ENCODE peak calls at places on chromosomes 2 and 18, in eight cellular contexts. R is breast epithelium, Q is AG10803, J is ascending aorta, B is BJ, D is AG04450, I is WTC11, G is lower leg skin. N is an unnamed sample.

GRCh38 chr2:146388757-146389156 is 1456.1 kb upstream of the ACVR2A start:
- DNase-seq in R (no peak), Q (no peak), J (no peak), B (no peak), D (no peak), I (no peak), G (no peak), N (no peak)

GRCh38 chr2:120320318-120320851 is 25.6 kb upstream of the INHBB start:
- DNase-seq in R (no peak), Q (peak; percentile 10), J (no peak), B (no peak), D (peak; percentile 18), I (no peak), G (no peak), N (no peak)

GRCh38 chr2:179569834-179570233 is 291.6 kb downstream of the ZNF385B start:
- DNase-seq in R (no peak), Q (peak; percentile 78), J (no peak), B (peak; percentile 39), D (peak; percentile 10), I (no peak), G (no peak), N (no peak)

GRCh38 chr2:188993264-188993663 is 19.1 kb downstream of the COL3A1 start:
- DNase-seq in R (no peak), Q (no peak), J (no peak), B (no peak), D (no peak), I (no peak), G (no peak), N (no peak)

GRCh38 chr2:46669996-46670793 is 190.8 kb downstream of the TMEM247 start:
- DNase-seq in R (no peak), Q (peak; percentile 83), J (no peak), B (peak; percentile 63), D (no peak), I (no peak), G (no peak), N (no peak)

GRCh38 chr2:39350658-39351057 is 86.4 kb downstream of the MAP4K3 start:
- DNase-seq in R (no peak), Q (no peak), J (no peak), B (no peak), D (no peak), I (no peak), G (no peak), N (no peak)

GRCh38 chr18:68104036-68104435 is 587.5 kb upstream of the DSEL start:
- DNase-seq in R (no peak), Q (peak; percentile 40), J (no peak), B (no peak), D (no peak), I (no peak), G (no peak), N (no peak)

GRCh38 chr2:31028415-31028814 is 109.8 kb downstream of the GALNT14 start:
- DNase-seq in R (no peak), Q (no peak), J (no peak), B (no peak), D (no peak), I (no peak), G (no peak), N (no peak)

GRCh38 chr2:234730066-234730640 is 221.7 kb upstream of the SH3BP4 start:
- DNase-seq in R (no peak), Q (no peak), J (no peak), B (no peak), D (no peak), I (peak; percentile 21), G (peak; percentile 63), N (no peak)

GRCh38 chr2:176174850-176175728 is 13.4 kb upstream of the HOXD1 start:
- DNase-seq in R (no peak), Q (no peak), J (no peak), B (no peak), D (no peak), I (peak; percentile 75), G (peak; percentile 80), N (peak; percentile 66)

GRCh38 chr2:15561574-15562344 is 625 bp upstream of the NBAS start:
- DNase-seq in R (no peak), Q (peak; percentile 34), J (no peak), B (no peak), D (no peak), I (no peak), G (no peak), N (peak; percentile 57)

GRCh38 chr2:10846110-10846861 is 33.7 kb upstream of the PDIA6 start:
- DNase-seq in R (no peak), Q (no peak), J (no peak), B (no peak), D (no peak), I (no peak), G (no peak), N (no peak)

GRCh38 chr2:120939595-120940318 is 204.1 kb downstream of the GLI2 start:
- DNase-seq in R (no peak), Q (peak; percentile 81), J (no peak), B (peak; percentile 46), D (peak; percentile 71), I (no peak), G (no peak), N (no peak)

GRCh38 chr2:111145103-111145760 is 24.5 kb downstream of the BCL2L11 start:
- DNase-seq in R (no peak), Q (no peak), J (no peak), B (no peak), D (no peak), I (no peak), G (no peak), N (no peak)

GRCh38 chr2:71612581-71613520 is 159.5 kb downstream of the DYSF start:
- DNase-seq in R (peak; percentile 28), Q (no peak), J (no peak), B (no peak), D (no peak), I (peak; percentile 5), G (peak; percentile 75), N (no peak)

GRCh38 chr2:108106746-108107145 is 120.4 kb downstream of the SLC5A7 start:
- DNase-seq in R (no peak), Q (no peak), J (no peak), B (no peak), D (no peak), I (no peak), G (no peak), N (no peak)

GRCh38 chr2:220473611-220474010 is 846.2 kb downstream of the SLC4A3 start:
- DNase-seq in R (no peak), Q (peak; percentile 46), J (no peak), B (no peak), D (no peak), I (no peak), G (no peak), N (no peak)

GRCh38 chr2:29632018-29632417 is 289.4 kb downstream of the ALK start:
- DNase-seq in R (no peak), Q (peak; percentile 31), J (no peak), B (no peak), D (no peak), I (no peak), G (no peak), N (no peak)

GRCh38 chr2:67991456-67991855 is 71.3 kb downstream of the C1D start:
- DNase-seq in R (no peak), Q (peak; percentile 70), J (no peak), B (no peak), D (no peak), I (no peak), G (no peak), N (no peak)

GRCh38 chr18:28995319-28995718 is 818.4 kb upstream of the CDH2 start:
- DNase-seq in R (no peak), Q (peak; percentile 1), J (no peak), B (no peak), D (no peak), I (no peak), G (no peak), N (no peak)

GRCh38 chr2:64482765-64483504 is 29.0 kb downstream of the LGALSL start:
- DNase-seq in R (peak; percentile 65), Q (peak; percentile 27), J (no peak), B (no peak), D (no peak), I (no peak), G (no peak), N (no peak)

GRCh38 chr2:234145511-234145910 is 95.0 kb downstream of the SPP2 start:
- DNase-seq in R (no peak), Q (peak; percentile 60), J (no peak), B (no peak), D (no peak), I (no peak), G (no peak), N (no peak)

GRCh38 chr2:240896871-240897692 is 1.1 kb upstream of the MAB21L4 start:
- DNase-seq in R (no peak), Q (no peak), J (no peak), B (no peak), D (no peak), I (no peak), G (no peak), N (no peak)
- TF ChIP-seq CTCF in R (no peak), Q (no peak), J (no peak), B (no peak), D (no peak), I (no peak), G (no peak), N (no peak)

GRCh38 chr18:53375641-53376040 is 848.8 kb downstream of the MBD2 start:
- DNase-seq in R (no peak), Q (no peak), J (no peak), B (no peak), D (no peak), I (no peak), G (no peak), N (no peak)

GRCh38 chr18:53382870-53383269 is 841.6 kb downstream of the MBD2 start:
- DNase-seq in R (no peak), Q (no peak), J (no peak), B (no peak), D (no peak), I (no peak), G (no peak), N (no peak)

GRCh38 chr18:53385889-53386288 is 838.6 kb downstream of the MBD2 start:
- DNase-seq in R (no peak), Q (no peak), J (no peak), B (no peak), D (no peak), I (no peak), G (no peak), N (no peak)

GRCh38 chr18:53380063-53380639 is 844.3 kb downstream of the MBD2 start:
- DNase-seq in R (no peak), Q (peak; percentile 36), J (no peak), B (no peak), D (no peak), I (no peak), G (no peak), N (no peak)
- TF ChIP-seq CTCF in R (no peak), Q (peak; percentile 51), J (peak; percentile 23), B (peak; percentile 53), D (no peak), I (peak; percentile 33), G (no peak), N (peak; percentile 45)

GRCh38 chr18:76126327-76126726 is 368.7 kb downstream of the ZNF516 start:
- DNase-seq in R (no peak), Q (peak; percentile 24), J (no peak), B (no peak), D (no peak), I (peak; percentile 49), G (no peak), N (no peak)
- TF ChIP-seq CTCF in R (no peak), Q (peak; percentile 40), J (no peak), B (peak; percentile 2), D (no peak), I (no peak), G (no peak), N (no peak)

DNA sequence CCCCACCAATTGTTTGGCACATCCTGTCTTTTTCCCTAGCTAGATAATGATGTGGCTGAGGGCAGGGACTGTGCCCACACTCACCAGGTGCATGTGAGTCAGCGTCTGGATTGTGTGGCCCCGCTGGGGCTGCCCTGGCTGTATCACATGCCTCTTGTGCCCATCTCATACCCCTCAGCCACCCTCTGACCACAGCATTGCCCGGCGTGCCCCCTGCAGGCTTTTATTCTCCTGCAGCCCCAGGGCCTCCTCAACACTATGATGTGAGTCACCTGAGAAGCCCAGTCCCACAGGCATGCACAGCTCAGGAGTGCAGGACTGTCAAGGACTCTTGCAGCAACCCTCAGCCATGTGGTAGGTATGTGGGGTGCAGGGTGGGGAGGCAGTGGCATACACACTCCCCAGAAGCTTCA is 14.8 kb upstream of the STEAP3 start:
- DNase-seq in R (no peak), Q (no peak), J (no peak), B (no peak), D (no peak), I (no peak), G (no peak), N (no peak)
- TF ChIP-seq CTCF in R (no peak), Q (no peak), J (no peak), B (no peak), D (peak; percentile 6), I (no peak), G (no peak), N (no peak)

N was measured in activated CD8-positive, alpha-beta T cell treated with anti-CD3 and anti-CD28 coated beads for 36 hours.